ENCODE peak calls at places on chromosome 2, in nine cellular contexts. V, O, W, A, Z, R, D, K and H are unnamed samples.
A peak's percentile ranks its signal among the peaks of the same experiment; 100 is the strongest.

GRCh38 chr2:20141056-20141762 is 83.7 kb downstream of the SDC1 start:
- DNase-seq in K (peak; percentile 7), A (peak; percentile 67), V (no peak), W (no peak), D (no peak), Z (peak; percentile 86), O (no peak), R (no peak), H (peak; percentile 95)

GRCh38 chr2:98037666-98038339 is 42.1 kb upstream of the TMEM131 start:
- DNase-seq in D (no peak), K (no peak), Z (no peak), A (no peak), R (no peak), W (no peak), O (no peak), V (peak; percentile 77), H (peak; percentile 3)

GRCh38 chr2:61434314-61434713 is 36.6 kb downstream of the USP34 start:
- DNase-seq in Z (no peak), O (no peak), W (no peak), A (no peak), D (peak; percentile 30), K (no peak), V (no peak), R (no peak), H (no peak)

GRCh38 chr2:198441876-198442275 is 637.5 kb downstream of the PLCL1 start:
- DNase-seq in D (no peak), O (no peak), V (no peak), A (no peak), W (no peak), K (no peak), R (no peak), Z (no peak), H (no peak)

GRCh38 chr2:231299267-231299666 is 96.2 kb upstream of the B3GNT7 start:
- DNase-seq in K (no peak), V (peak; percentile 19), A (no peak), O (no peak), D (no peak), Z (no peak), R (no peak), W (peak; percentile 59), H (no peak)

GRCh38 chr2:239781461-239781860 is 243.7 kb downstream of the NDUFA10 start:
- DNase-seq in A (no peak), V (peak; percentile 75), D (no peak), W (no peak), K (no peak), Z (no peak), R (no peak), O (no peak), H (no peak)

GRCh38 chr2:222943820-222944219 is 83.0 kb downstream of the ACSL3 start:
- DNase-seq in Z (no peak), R (no peak), V (no peak), W (no peak), D (no peak), O (no peak), A (no peak), K (no peak), H (no peak)

GRCh38 chr2:126399001-126399400 is 257.0 kb upstream of the GYPC start:
- DNase-seq in V (no peak), A (no peak), K (no peak), R (no peak), O (no peak), Z (no peak), W (no peak), D (no peak), H (no peak)

GRCh38 chr2:100935372-100935752 is 66.7 kb upstream of the RPL31 start:
- DNase-seq in A (no peak), O (no peak), R (no peak), V (no peak), K (no peak), Z (no peak), W (no peak), D (no peak), H (peak; percentile 44)

GRCh38 chr2:219661955-219662395 is 34.5 kb downstream of the SLC4A3 start:
- DNase-seq in V (no peak), K (no peak), A (no peak), D (no peak), R (no peak), Z (peak; percentile 36), W (no peak), O (no peak), H (no peak)

GRCh38 chr2:58239243-58239642 is 1.9 kb downstream of the FANCL start:
- DNase-seq in D (no peak), A (no peak), O (no peak), W (no peak), K (no peak), R (no peak), Z (no peak), V (no peak), H (no peak)

GRCh38 chr2:149330127-149331022 is at the start of gene LYPD6:
- DNase-seq in A (peak; percentile 51), K (peak; percentile 69), V (peak; percentile 90), D (peak; percentile 80), W (peak; percentile 80), R (peak; percentile 63), O (no peak), Z (peak; percentile 74), H (peak; percentile 82)

GRCh38 chr2:215269397-215270117 is 42.3 kb upstream of the ATIC start:
- DNase-seq in Z (peak; percentile 72), K (peak; percentile 44), A (peak; percentile 59), D (peak; percentile 67), W (peak; percentile 75), R (peak; percentile 72), V (no peak), O (peak; percentile 19), H (peak; percentile 85)

GRCh38 chr2:14749869-14750268 is 117.4 kb downstream of the LRATD1 start:
- DNase-seq in V (no peak), D (no peak), W (no peak), Z (no peak), O (no peak), R (no peak), K (no peak), A (no peak), H (no peak)

GRCh38 chr2:238689871-238690672 is 157.8 kb upstream of the TWIST2 start:
- DNase-seq in A (no peak), D (no peak), W (no peak), O (no peak), V (peak; percentile 66), K (no peak), R (no peak), Z (no peak), H (no peak)

GRCh38 chr2:20972792-20973565 is 70.9 kb downstream of the APOB start:
- DNase-seq in O (no peak), D (no peak), A (no peak), K (no peak), V (no peak), Z (no peak), R (no peak), W (no peak), H (no peak)

GRCh38 chr2:100948965-100949364 is 53.1 kb upstream of the RPL31 start:
- DNase-seq in Z (no peak), W (no peak), K (no peak), O (no peak), D (no peak), V (no peak), A (no peak), R (no peak), H (no peak)

GRCh38 chr2:38462121-38462634 is 85.1 kb upstream of the ATL2 start:
- DNase-seq in Z (peak; percentile 83), V (no peak), D (no peak), K (no peak), O (no peak), A (peak; percentile 84), R (no peak), W (peak; percentile 22), H (peak; percentile 10)

GRCh38 chr2:233386382-233387041 is 32.2 kb downstream of the DGKD start:
- DNase-seq in O (no peak), K (no peak), W (no peak), V (no peak), A (no peak), R (no peak), Z (peak; percentile 39), D (no peak), H (peak; percentile 39)